ENCODE peak calls at places on chromosome 2, in five cellular contexts. P, V, G, S and Q are unnamed samples.

GRCh38 chr2:203759692-203760365 is 53.4 kb downstream of the CD28 start:
- DNase-seq in G (no peak), S (peak; percentile 96), V (no peak), P (no peak), Q (no peak)

GRCh38 chr2:235444101-235444597 is 49.7 kb upstream of the AGAP1 start:
- DNase-seq in S (no peak), P (no peak), V (no peak), G (no peak), Q (no peak)

GRCh38 chr2:180722551-180723239 is 257.7 kb upstream of the UBE2E3 start:
- DNase-seq in V (no peak), G (no peak), S (peak; percentile 64), P (no peak), Q (no peak)

GRCh38 chr2:178306351-178307073 is 112.2 kb downstream of the OSBPL6 start:
- DNase-seq in G (peak; percentile 15), S (no peak), V (no peak), P (peak; percentile 19), Q (peak; percentile 31)

GRCh38 chr2:43133708-43134570 is 92.5 kb downstream of the ZFP36L2 start:
- DNase-seq in G (no peak), P (no peak), S (no peak), V (no peak), Q (no peak)

GRCh38 chr2:144914113-144914512 is 394.2 kb upstream of the ZEB2 start:
- DNase-seq in P (no peak), G (no peak), S (no peak), V (no peak), Q (no peak)

GRCh38 chr2:46122318-46122970 is 174.8 kb upstream of the EPAS1 start:
- DNase-seq in G (no peak), P (no peak), V (no peak), S (no peak), Q (no peak)

GRCh38 chr2:72993147-72993546 is 75.8 kb downstream of the EMX1 start:
- DNase-seq in G (no peak), S (no peak), V (no peak), P (no peak), Q (no peak)

GRCh38 chr2:233964581-233964980 is 47.4 kb downstream of the TRPM8 start:
- DNase-seq in G (no peak), S (no peak), V (no peak), P (no peak), Q (no peak)

GRCh38 chr2:170201262-170201661 is 23.3 kb downstream of the MYO3B start:
- DNase-seq in V (no peak), S (no peak), P (no peak), G (no peak), Q (no peak)
- TF ChIP-seq CTCF in V (no peak), S (no peak), P (no peak), G (no peak), Q (no peak)

GRCh38 chr2:240014327-240014726 is 10.8 kb downstream of the NDUFA10 start:
- DNase-seq in P (no peak), G (no peak), S (no peak), V (no peak), Q (no peak)

GRCh38 chr2:240018071-240018750 is 6.9 kb downstream of the NDUFA10 start:
- DNase-seq in G (no peak), S (no peak), V (no peak), P (no peak), Q (no peak)

DNA sequence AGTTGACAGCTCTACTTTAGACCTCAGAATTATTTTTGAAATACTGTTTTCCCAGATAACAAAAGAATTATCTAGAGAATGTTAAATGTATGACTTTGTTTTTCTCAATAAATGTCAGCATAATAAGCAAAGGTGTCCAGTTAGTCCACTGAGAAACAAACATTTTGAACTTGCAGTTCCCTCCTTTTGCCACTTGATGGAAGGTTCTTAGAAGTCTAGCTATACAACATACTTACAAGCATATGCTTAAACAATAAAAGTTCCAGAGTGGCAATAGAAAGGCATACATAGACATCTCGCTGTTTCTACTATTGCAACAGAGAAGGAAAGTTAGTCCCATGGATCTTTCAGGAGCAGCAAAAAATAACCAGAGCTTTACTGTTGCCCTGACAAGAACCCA is 11.8 kb downstream of the NDUFA10 start:
- DNase-seq in P (no peak), G (no peak), V (no peak), S (peak; percentile 33), Q (no peak)
- TF ChIP-seq CTCF in P (no peak), G (no peak), V (no peak), S (peak; percentile 66), Q (no peak)

DNA sequence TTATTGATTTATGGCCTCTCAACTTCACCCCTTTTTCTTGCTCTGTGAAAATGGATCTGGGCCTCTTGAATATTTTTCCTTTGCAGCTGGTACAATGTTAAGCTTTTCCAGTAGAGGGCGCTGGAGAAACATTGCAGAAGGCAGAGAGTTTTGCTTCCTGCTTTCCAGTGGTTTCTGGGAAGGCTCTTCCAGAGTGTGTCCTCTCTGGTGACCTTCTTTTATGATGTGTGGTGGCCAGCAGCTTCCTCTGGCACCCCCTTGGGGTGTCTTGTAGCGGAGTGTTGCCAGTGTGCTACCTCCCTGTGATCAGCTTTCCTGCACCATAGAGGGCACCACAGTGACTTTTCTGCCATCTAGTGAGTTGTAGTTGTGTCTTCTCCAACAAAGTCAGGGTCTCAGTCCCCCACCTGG is 25.4 kb upstream of the MGAT5 start:
- DNase-seq in V (no peak), G (no peak), P (no peak), S (peak; percentile 42), Q (no peak)
- TF ChIP-seq CTCF in V (peak; percentile 47), G (peak; percentile 38), P (peak; percentile 46), S (peak; percentile 83), Q (peak; percentile 22)

GRCh38 chr2:33441235-33441810 is 35.1 kb upstream of the RASGRP3 start:
- DNase-seq in P (peak; percentile 72), S (peak; percentile 77), G (peak; percentile 9), V (peak; percentile 37), Q (no peak)
- TF ChIP-seq CTCF in P (peak; percentile 66), S (peak; percentile 85), G (peak; percentile 80), V (peak; percentile 82), Q (peak; percentile 83)

GRCh38 chr2:80499095-80499494 is 194.5 kb upstream of the LRRTM1 start:
- DNase-seq in V (no peak), P (peak; percentile 51), S (peak; percentile 56), G (no peak), Q (peak; percentile 32)
- TF ChIP-seq CTCF in V (peak; percentile 78), P (peak; percentile 66), S (peak; percentile 81), G (peak; percentile 21), Q (peak; percentile 43)

GRCh38 chr2:172613610-172614231 is 57.8 kb downstream of the PDK1 start:
- DNase-seq in S (no peak), V (no peak), G (no peak), P (no peak), Q (no peak)
- TF ChIP-seq CTCF in S (peak; percentile 56), V (no peak), G (peak; percentile 26), P (no peak), Q (no peak)

DNA sequence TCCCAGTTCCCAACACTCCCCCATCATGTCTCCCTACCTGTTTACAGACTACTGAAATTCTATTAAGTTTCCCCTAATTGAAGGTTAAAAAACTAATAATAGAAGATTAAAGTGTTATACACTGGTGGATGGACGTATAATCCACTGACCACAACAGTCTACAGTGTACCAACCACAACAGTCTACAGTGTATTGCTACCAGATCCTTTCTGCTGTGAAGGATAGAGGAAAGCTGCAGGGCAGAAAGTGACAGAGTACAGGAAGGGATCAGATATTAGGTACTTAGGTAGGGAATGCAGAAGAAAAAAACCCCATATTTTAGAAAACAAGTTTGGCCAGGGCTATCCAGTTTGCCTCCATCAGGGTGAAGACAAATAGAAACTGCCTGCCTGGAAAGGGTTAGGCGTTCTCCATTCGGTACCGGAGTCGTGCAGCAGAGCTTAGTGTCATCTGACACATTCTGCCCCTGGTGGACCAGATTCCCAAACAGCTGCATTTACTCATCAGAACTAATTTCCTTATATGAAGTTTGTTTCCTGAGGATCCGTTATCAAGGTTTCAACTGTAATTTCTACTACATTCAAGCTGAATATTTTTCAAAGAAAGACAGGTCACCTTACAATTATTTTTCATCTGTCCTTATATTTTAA is 49.9 kb downstream of the KLF7 start:
- DNase-seq in G (no peak), V (peak; percentile 31), S (no peak), P (peak; percentile 42), Q (peak; percentile 52)
- TF ChIP-seq CTCF in G (peak; percentile 4), V (peak; percentile 47), S (no peak), P (peak; percentile 24), Q (no peak)

DNA sequence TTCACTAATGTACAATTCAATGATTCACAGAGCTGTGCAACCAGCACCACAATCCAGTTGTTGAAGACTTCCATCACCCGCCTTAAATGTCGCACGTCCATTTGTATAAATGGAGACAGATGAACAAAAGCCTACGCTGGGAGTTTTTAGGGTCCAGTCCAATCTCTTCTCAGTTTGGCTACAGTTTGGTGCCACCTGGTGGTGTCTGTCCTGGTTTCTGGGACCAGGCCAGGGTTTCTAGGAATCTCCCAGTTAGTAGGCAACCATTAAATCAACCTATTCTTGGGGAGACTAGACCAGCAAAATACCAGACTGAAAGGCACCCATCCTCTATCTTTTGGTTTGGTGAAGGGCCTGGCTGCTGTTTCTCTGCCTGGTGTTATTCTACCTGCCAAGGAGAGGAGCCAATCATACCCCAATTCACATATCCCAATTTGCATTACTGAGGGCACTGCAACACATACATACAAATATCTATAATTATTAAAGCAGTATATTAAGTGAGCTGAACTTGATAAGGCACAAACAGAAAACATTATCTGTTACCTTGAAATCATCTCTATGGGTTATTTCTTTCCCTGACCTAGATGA is 3.2 kb upstream of the DDX1 start:
- DNase-seq in S (peak; percentile 53), V (no peak), P (peak; percentile 39), G (peak; percentile 3), Q (peak; percentile 21)
- TF ChIP-seq CTCF in S (peak; percentile 88), V (peak; percentile 63), P (peak; percentile 48), G (peak; percentile 72), Q (peak; percentile 47)

GRCh38 chr2:10900216-10901109 is 11.3 kb upstream of the KCNF1 start:
- DNase-seq in S (no peak), P (no peak), G (no peak), V (no peak), Q (no peak)
- TF ChIP-seq CTCF in S (peak; percentile 70), P (no peak), G (peak; percentile 7), V (no peak), Q (no peak)